ENCODE peak calls at places on chromosomes 11 and 22, in eight cellular contexts. F, C, H, Q, R, N, Z and B are unnamed samples.

GRCh38 chr11:133285359-133285758 is 246.9 kb downstream of the OPCML start:
- DNase-seq in C (no peak), Z (no peak), N (no peak), R (no peak), Q (no peak), H (no peak), F (no peak), B (no peak)

GRCh38 chr11:24963879-24964278 is 467.0 kb downstream of the LUZP2 start:
- DNase-seq in Z (no peak), H (no peak), Q (no peak), F (no peak), N (no peak), C (peak), R (no peak), B (no peak)

GRCh38 chr11:7612661-7613393 is 60.5 kb downstream of the CYB5R2 start:
- DNase-seq in R (no peak), H (peak), Z (peak), F (peak), Q (peak), N (peak), C (peak), B (no peak)

GRCh38 chr11:122812612-122813011 is 25.7 kb upstream of the CRTAM start:
- DNase-seq in N (no peak), F (no peak), C (no peak), R (no peak), H (no peak), Z (no peak), Q (no peak), B (no peak)

GRCh38 chr11:74926304-74927030 is 22.4 kb downstream of the XRRA1 start:
- DNase-seq in Z (peak), F (no peak), Q (peak), H (no peak), R (no peak), N (no peak), C (peak), B (no peak)

GRCh38 chr11:62122076-62122475 is 1.7 kb upstream of the INCENP start:
- DNase-seq in H (peak), R (no peak), F (no peak), Z (no peak), C (no peak), Q (no peak), N (peak), B (peak)

GRCh38 chr11:405323-405975 is 9.3 kb downstream of the SIGIRR start:
- DNase-seq in F (no peak), N (no peak), Q (no peak), C (no peak), H (no peak), R (no peak), Z (no peak), B (no peak)

GRCh38 chr22:44383652-44384562 is 71.2 kb upstream of the SHISAL1 start:
- DNase-seq in H (no peak), F (no peak), Q (no peak), R (no peak), C (no peak), N (no peak), Z (no peak), B (no peak)

GRCh38 chr22:36295247-36295646 is 42.3 kb downstream of the APOL1 start:
- DNase-seq in Q (no peak), R (no peak), H (no peak), Z (no peak), F (no peak), N (no peak), C (no peak), B (no peak)

GRCh38 chr11:106159846-106160245 is 82.4 kb downstream of the AASDHPPT start:
- DNase-seq in Z (no peak), F (no peak), C (peak), N (no peak), H (no peak), R (no peak), Q (peak), B (no peak)

GRCh38 chr11:86160546-86161149 is 83.9 kb upstream of the EED start:
- DNase-seq in R (no peak), C (peak), F (no peak), Q (peak), N (peak), Z (peak), H (no peak), B (peak)

DNA sequence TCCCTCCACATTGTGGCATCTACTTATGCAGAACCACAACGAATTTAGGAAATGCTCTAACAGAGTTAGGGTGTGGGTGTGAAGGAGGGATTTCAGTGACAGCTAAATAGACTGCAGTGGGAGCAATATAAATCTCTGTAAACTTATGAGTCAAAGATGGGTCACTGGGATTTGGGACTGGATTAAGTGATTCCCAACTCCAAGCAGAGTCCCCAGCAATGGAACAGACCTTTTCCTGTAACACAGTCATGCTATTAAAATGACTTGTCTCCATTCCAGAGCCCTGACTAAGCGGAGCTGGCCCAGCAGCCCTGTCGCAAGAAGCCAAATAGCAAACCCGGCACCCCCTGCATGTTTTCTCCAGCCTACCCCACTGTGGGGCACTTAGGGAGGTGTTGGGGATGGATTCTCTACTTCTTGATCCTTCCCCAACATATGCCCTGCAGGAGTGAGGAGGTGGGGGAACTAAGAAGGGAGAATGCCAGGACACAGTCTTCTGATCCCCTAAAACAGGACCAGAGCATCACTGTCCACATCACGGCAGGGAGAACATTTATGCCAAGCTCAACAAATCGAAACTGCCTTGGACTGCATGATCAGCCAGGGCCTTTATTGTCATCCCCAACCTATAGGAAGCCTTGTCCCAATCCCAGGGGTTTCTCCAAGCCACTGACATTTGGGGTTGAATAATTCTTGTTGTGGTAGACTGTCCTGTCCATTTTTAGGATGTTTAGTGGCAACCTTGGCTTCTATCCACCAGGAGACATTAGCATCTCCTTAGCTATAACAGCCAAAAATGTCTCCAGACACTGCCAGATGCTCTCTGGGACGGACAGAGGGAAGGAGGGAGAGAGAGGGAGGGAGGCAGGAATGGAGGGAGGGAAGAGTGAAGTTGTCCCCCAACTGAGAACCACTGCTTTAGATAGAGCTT is 36.9 kb downstream of the RPL27A start:
- DNase-seq in R (no peak), N (peak), H (no peak), F (no peak), Q (peak), C (peak), Z (peak), B (no peak)
- H3K27ac ChIP-seq in R (no peak), N (peak), H (no peak), F (no peak), Q (peak), C (peak), Z (peak), B (no peak)

DNA sequence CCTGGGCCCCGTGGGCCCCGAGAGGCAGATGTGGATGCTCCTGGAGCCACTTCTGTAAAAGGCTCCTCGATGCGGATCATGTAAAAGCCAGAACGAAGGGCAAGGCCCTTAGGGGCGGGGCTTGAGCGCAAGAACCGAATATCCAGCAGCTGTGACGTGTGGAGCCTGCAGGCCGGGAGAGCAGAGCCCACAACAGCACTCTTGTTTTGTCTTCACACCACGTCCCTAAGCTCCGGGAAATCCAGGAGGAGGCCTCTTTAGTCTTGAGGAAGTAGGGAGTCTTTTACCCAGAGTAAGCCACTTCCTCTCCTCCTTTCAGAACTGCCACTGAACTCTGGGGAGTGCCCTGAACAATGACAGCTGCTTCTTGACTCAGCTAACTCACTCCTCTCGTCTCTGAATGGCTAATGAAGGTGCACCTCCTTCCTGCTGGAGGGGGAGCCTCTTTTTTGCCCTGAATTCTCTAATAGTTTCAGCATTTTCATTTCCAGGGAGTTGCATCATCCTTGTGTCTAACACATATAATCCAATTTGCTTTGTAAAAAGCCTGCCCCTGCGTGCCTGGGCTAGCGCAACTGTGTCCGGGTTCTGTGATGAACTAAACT is 12.5 kb downstream of the L3MBTL2 start:
- DNase-seq in Q (no peak), F (peak), R (peak), C (peak), N (no peak), H (peak), Z (peak), B (no peak)
- H2AFZ ChIP-seq in Q (peak), F (peak), R (peak), C (peak), N (no peak), H (no peak), Z (peak), B (no peak)

DNA sequence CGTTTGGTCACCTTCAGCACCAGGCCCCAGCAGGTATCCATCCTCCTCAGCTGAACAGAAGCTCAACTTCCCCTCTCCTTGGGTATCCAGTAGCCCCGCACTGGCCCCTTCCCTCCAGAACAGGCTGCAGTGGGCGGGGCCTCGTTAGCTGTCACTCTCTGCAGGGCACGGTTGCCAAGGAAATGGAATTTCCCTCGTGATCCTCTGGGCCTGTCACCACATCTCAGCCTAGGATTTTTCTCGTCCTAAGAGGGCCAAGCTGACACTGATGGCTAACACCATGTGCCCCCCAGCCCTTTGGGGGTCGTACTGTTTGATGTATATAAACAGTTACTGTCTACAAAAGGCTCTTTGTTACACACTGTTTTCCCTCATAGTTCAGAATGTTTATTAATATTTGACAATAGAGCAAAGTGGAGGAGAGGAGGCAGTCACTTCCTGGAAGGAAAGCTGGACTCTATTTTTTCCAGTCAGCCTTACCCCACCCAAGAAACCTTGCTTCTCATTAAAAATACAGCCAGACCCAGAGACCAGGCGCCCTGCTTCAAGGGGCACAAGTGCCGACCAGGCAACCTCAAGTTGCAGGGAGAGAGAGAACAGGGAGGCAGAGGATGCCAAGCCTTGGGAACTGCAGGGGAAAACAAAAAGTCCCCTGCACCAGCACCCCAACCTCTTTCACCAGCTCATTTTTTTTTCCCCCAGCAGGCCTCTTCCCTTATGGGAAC is 44.5 kb downstream of the FEZ1 start:
- DNase-seq in Z (peak), Q (peak), R (no peak), C (peak), N (no peak), F (peak), H (peak), B (no peak)
- H3K4me3 ChIP-seq in Z (no peak), Q (no peak), R (no peak), C (no peak), N (no peak), F (no peak), H (no peak), B (no peak)

GRCh38 chr22:17847360-17848078 is 73.2 kb upstream of the BID start:
- DNase-seq in R (no peak), C (peak), H (no peak), Q (no peak), N (peak), F (no peak), Z (no peak), B (no peak)
- H3K27ac ChIP-seq in R (no peak), C (no peak), H (peak), Q (no peak), N (peak), F (no peak), Z (no peak), B (no peak)

DNA sequence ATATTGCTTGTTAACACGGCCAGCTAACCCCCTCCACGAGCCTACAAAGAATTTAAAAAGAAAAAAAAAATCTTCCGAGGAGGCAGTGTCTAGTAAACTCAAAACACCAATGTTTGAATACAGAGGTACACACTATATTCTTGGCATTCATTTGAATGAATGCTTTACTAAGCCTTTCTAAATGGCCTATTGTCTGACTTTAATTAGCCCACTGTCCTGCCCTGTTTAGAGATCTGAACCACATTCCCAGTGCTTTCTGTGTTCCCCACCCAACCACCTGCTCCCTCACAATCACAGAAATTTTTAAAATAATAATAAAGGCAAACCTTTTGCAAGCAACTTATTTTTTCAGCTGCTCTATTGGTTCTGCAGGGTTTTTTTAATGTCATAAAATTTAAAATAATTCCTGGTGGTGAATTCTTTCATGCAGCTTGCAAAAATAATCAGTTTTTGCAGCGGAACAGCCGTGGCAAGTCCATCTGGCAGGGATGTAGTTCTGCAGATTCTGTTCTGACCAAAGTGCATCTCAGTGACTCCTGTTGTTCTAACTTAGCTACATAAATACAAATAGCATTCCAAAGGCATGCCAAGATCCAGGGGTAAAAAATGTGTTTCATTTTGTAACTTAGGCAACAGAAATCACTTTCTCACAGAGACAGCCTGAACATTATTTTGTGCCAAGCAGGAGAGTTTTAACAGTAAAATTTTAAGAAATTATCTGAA is 23.8 kb downstream of the POU2AF2 start:
- DNase-seq in Z (no peak), C (no peak), R (no peak), H (peak), Q (no peak), F (no peak), N (no peak), B (no peak)
- H2AFZ ChIP-seq in Z (no peak), C (no peak), R (no peak), H (no peak), Q (no peak), F (no peak), N (no peak), B (no peak)

GRCh38 chr11:8685820-8686219 is 3.2 kb downstream of the RPL27A start:
- DNase-seq in Q (no peak), F (no peak), C (no peak), H (no peak), N (no peak), Z (no peak), R (no peak), B (peak)
- H3K4me3 ChIP-seq in Q (no peak), F (no peak), C (no peak), H (no peak), N (no peak), Z (no peak), R (no peak), B (peak)

GRCh38 chr11:44601471-44602370 is 36.3 kb downstream of the CD82 start:
- DNase-seq in Z (no peak), Q (no peak), C (no peak), F (no peak), R (no peak), N (no peak), H (no peak), B (peak)
- H3K27ac ChIP-seq in Z (no peak), Q (no peak), C (no peak), F (no peak), R (no peak), N (no peak), H (no peak), B (peak)

GRCh38 chr11:15969701-15970329 is 386.5 kb downstream of the SOX6 start:
- DNase-seq in C (peak), H (no peak), R (no peak), N (no peak), Q (peak), F (no peak), Z (peak), B (no peak)

GRCh38 chr11:15970506-15971214 is 385.7 kb downstream of the SOX6 start:
- DNase-seq in Q (peak), F (no peak), Z (no peak), C (no peak), R (no peak), N (no peak), H (no peak), B (no peak)

GRCh38 chr11:15967966-15968365 is 388.4 kb downstream of the SOX6 start:
- DNase-seq in C (peak), F (no peak), N (no peak), Z (peak), Q (peak), R (no peak), H (no peak), B (no peak)

GRCh38 chr11:15968461-15969130 is 387.8 kb downstream of the SOX6 start:
- DNase-seq in R (no peak), Z (no peak), C (no peak), Q (peak), F (no peak), H (peak), N (no peak), B (no peak)

DNA sequence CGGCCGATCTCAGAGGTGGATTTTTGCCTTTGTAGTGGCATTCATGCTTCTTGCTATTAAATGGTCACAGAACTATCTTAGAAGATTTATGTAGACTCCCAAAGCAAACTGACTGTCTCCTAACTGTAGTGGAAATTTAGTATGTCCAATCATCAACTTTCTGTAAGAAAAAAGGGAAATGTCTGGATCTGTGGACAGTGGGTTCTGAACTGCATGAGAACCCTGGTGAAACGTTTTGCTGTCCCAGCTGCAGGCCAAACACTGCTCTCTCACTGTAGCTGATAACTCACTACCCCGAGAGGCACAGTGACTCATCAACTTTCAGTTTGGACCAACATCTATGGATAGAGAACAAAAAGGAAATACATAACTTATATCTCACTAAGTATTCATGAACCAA is 387.1 kb downstream of the SOX6 start:
- DNase-seq in F (peak), N (peak), Z (peak), H (no peak), C (peak), Q (peak), R (peak), B (no peak)
- H2AFZ ChIP-seq in F (peak), N (peak), Z (peak), H (no peak), C (peak), Q (peak), R (no peak), B (no peak)

GRCh38 chr11:117045956-117046355 is 52.3 kb downstream of the SIK3 start:
- DNase-seq in N (no peak), Q (peak), Z (no peak), C (no peak), R (no peak), F (no peak), H (no peak), B (no peak)
- H3K4me3 ChIP-seq in N (no peak), Q (no peak), Z (no peak), C (no peak), R (no peak), F (no peak), H (no peak), B (no peak)